ENCODE peak calls at places on chromosomes 5 and 9, in nine cellular contexts. P is A549, U is fibroblast of mammary gland, O is astrocyte of the spinal cord, N is esophagus squamous epithelium, D is GM06990, Z is choroid plexus epithelial cell, M is brain microvascular endothelial cell, X is mesothelial cell of epicardium. K is an unnamed sample.

GRCh38 chr5:88244686-88245085 is 24.0 kb downstream of the TMEM161B start:
- DNase-seq in D (no peak), N (no peak), M (peak), P (no peak), O (peak), Z (peak), X (no peak), U (no peak), K (no peak)

GRCh38 chr5:50740832-50741231 is 74.4 kb downstream of the PARP8 start:
- DNase-seq in D (no peak), N (no peak), U (no peak), X (no peak), P (no peak), O (no peak), Z (no peak), M (no peak), K (no peak)

GRCh38 chr5:106956187-106956586 is 714.5 kb downstream of the EFNA5 start:
- DNase-seq in Z (no peak), P (no peak), U (no peak), M (no peak), O (no peak), D (no peak), N (no peak), X (no peak), K (no peak)

GRCh38 chr5:156918311-156918845 is 44.6 kb downstream of the TIMD4 start:
- DNase-seq in U (no peak), X (no peak), N (no peak), O (no peak), P (no peak), M (no peak), Z (no peak), D (no peak), K (no peak)

GRCh38 chr9:85425153-85425611 is 316.6 kb downstream of the AGTPBP1 start:
- DNase-seq in M (peak), P (peak), U (peak), N (no peak), O (peak), D (peak), Z (peak), X (peak), K (peak)

GRCh38 chr5:135826994-135827671 is 7.3 kb upstream of the SLC25A48 start:
- DNase-seq in U (no peak), M (no peak), Z (no peak), P (no peak), N (no peak), D (no peak), X (no peak), O (no peak), K (no peak)

GRCh38 chr5:15993334-15993733 is 186.3 kb downstream of the MARCHF11 start:
- DNase-seq in X (no peak), N (no peak), P (no peak), O (peak), Z (peak), M (no peak), U (peak), D (no peak), K (peak)

GRCh38 chr9:88789785-88790184 is 201.5 kb upstream of the S1PR3 start:
- DNase-seq in M (no peak), X (no peak), O (peak), N (no peak), U (peak), D (no peak), Z (peak), P (no peak), K (no peak)

GRCh38 chr5:1667648-1668140 is 131.9 kb downstream of the MRPL36 start:
- DNase-seq in Z (no peak), O (no peak), U (no peak), M (no peak), D (no peak), N (no peak), X (no peak), P (no peak), K (no peak)
- TF ChIP-seq CTCF in Z (no peak), O (no peak), U (no peak), M (no peak), D (no peak), N (no peak), X (no peak), P (no peak), K (no peak)

DNA sequence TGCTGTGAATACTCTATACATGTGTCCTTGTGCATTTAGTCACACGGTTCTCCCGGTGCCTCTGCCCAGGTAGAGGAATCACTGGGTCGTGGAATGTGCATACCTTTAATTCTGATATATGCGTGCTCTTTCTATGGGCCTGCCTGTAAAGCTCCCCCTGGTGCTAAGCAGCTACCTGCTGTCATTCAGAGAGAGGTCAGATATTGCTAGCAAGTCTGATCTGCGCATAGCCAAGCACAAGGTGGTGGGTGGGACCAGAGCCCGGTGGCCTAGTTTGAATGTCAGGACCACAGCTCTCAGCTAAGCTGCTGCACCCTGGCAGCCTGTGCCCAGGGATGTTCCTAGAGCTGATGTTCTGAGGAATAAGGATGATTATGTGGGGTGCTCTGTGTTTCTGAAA is 33.4 kb downstream of the TJP2 start:
- DNase-seq in N (no peak), M (no peak), X (no peak), Z (no peak), P (no peak), U (no peak), D (no peak), O (no peak), K (no peak)
- TF ChIP-seq CTCF in N (no peak), M (peak), X (no peak), Z (peak), P (no peak), U (no peak), D (peak), O (peak), K (no peak)

DNA sequence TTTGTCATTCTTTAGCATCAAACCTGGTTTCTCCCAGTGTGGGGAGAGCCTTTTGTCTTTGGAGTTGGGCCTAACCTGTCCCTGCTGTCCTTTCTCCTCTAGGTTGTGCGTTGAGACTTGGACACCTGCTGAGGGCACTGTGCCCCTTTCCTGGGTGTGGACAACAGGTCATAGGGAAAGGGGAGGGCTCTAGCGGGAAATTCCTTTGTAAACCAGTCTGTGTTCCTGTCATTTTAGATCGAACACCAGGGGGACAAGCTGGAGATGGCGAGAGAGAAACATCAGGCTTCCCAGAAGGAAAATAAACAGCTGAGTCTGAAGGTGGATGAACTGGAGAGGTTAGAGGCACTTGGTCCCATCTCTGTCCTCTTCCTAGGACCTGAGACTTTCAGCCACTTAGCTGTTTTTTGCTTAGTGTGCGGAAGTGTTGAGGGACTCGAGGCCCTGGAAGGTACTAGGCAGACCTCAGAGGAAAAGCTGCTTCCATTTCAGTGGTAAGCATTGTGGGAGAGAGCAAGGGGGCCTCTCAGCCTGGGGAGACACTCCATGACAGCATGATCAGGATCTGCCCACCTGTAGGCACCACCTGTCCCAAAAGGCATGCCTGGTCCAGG is 8.6 kb upstream of the GLE1 start:
- DNase-seq in U (peak), P (no peak), D (no peak), Z (no peak), O (no peak), M (no peak), N (no peak), X (no peak), K (no peak)
- TF ChIP-seq CTCF in U (no peak), P (no peak), D (no peak), Z (no peak), O (no peak), M (no peak), N (no peak), X (no peak), K (no peak)

DNA sequence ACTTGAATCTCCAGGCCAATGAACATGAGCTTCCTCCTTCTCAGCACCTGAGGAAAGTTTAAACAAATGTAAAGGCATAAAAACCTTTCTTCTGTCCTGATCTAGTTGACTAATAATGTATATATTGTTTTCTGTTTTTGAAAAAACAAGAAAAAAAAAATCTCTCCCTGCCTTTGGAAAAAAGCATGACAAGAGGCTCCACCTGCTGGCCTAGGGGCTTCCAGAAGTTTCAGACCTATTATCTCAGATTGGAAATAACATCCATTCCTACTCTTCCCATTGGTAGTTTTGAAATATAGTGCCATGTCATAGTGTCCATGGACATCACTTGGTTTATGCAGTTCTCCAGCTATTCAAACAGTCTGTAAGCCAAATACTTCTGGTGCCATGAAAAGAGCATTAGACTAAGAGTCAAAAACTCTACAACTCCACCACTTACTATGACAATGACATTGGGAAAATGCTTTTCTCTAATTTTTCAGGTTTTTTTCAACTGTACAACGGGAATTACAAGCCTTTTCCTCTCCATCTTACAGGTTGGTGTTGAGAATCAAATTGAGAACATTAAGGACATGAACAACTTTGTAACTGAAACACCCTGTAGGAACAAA is 409.6 kb upstream of the MPDZ start:
- DNase-seq in P (no peak), D (no peak), U (peak), Z (peak), N (no peak), X (no peak), O (peak), M (peak), K (peak)
- TF ChIP-seq CTCF in P (peak), D (no peak), U (peak), Z (peak), N (peak), X (no peak), O (peak), M (peak), K (peak)

GRCh38 chr9:78927099-78927940 is 630.4 kb downstream of the PSAT1 start:
- DNase-seq in P (no peak), U (no peak), N (no peak), X (no peak), M (no peak), D (no peak), O (no peak), Z (no peak), K (peak)
- TF ChIP-seq CTCF in P (no peak), U (no peak), N (no peak), X (no peak), M (no peak), D (no peak), O (no peak), Z (no peak), K (no peak)

GRCh38 chr9:95504053-95504963 is 12.5 kb downstream of the PTCH1 start:
- DNase-seq in N (no peak), U (peak), Z (peak), M (no peak), D (no peak), O (peak), X (no peak), P (peak), K (peak)
- TF ChIP-seq CTCF in N (no peak), U (no peak), Z (peak), M (peak), D (peak), O (no peak), X (no peak), P (no peak), K (no peak)

GRCh38 chr5:133317558-133317957 is 265.7 kb downstream of the HSPA4 start:
- DNase-seq in X (no peak), O (no peak), P (no peak), Z (no peak), M (no peak), N (no peak), U (no peak), D (no peak), K (no peak)

GRCh38 chr5:133319244-133319643 is 267.4 kb downstream of the HSPA4 start:
- DNase-seq in O (no peak), Z (no peak), X (no peak), P (no peak), D (no peak), M (no peak), U (no peak), N (no peak), K (no peak)

GRCh38 chr5:133319905-133320520 is 268.2 kb downstream of the HSPA4 start:
- DNase-seq in D (no peak), M (no peak), N (no peak), Z (no peak), P (peak), U (no peak), O (no peak), X (no peak), K (no peak)

GRCh38 chr5:133314086-133314485 is 262.3 kb downstream of the HSPA4 start:
- DNase-seq in O (no peak), X (no peak), Z (no peak), U (no peak), D (no peak), P (no peak), M (no peak), N (no peak), K (no peak)

DNA sequence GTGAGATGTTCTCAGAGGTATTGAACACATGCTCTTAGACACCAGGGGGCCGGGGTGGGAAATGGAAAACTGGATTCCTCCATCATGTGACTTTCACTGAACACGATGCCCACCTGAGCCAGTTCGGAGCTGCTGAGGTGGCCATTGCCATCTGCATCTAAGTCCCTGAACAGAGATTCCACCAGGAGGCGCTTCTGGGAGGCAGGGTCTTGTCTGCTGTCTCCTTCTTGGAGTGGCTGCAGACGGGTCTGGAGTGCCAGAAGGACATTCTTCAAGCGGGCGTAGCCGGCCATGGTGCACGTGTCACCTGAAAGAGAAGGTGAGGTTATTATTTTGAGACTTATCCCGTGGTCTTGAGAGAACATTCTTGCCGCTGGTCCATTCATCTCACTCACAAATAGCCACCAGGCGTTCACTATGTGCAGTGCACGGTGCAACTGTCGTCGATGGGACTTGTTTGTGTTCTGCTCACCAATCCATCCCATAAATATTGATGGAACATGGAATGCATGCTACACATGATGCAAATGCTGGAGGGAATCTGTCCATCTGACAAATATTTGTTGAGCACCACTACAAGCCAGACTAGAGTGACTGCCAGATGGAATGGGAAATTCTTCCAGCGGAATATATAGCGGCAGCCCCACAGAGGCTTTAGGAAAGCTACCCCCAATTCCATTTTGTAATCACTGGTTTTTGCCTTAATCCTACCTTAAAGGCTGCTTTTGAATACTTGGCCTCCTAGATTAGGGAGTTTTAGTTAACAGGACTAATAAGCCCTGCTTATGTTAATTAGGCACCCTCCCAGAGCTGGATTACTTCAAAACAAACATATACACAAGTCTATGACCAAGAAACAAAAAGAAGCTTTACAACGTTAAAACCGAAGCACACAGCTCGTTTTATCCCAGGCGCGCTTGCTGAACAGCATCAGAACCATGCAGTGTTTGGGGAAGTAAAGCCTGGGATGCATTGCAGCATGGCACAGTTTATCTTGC is 264.8 kb downstream of the HSPA4 start:
- DNase-seq in X (no peak), D (no peak), O (no peak), Z (peak), U (peak), M (no peak), P (peak), N (no peak), K (no peak)
- TF ChIP-seq CTCF in X (peak), D (peak), O (peak), Z (peak), U (peak), M (peak), P (peak), N (no peak), K (no peak)

DNA sequence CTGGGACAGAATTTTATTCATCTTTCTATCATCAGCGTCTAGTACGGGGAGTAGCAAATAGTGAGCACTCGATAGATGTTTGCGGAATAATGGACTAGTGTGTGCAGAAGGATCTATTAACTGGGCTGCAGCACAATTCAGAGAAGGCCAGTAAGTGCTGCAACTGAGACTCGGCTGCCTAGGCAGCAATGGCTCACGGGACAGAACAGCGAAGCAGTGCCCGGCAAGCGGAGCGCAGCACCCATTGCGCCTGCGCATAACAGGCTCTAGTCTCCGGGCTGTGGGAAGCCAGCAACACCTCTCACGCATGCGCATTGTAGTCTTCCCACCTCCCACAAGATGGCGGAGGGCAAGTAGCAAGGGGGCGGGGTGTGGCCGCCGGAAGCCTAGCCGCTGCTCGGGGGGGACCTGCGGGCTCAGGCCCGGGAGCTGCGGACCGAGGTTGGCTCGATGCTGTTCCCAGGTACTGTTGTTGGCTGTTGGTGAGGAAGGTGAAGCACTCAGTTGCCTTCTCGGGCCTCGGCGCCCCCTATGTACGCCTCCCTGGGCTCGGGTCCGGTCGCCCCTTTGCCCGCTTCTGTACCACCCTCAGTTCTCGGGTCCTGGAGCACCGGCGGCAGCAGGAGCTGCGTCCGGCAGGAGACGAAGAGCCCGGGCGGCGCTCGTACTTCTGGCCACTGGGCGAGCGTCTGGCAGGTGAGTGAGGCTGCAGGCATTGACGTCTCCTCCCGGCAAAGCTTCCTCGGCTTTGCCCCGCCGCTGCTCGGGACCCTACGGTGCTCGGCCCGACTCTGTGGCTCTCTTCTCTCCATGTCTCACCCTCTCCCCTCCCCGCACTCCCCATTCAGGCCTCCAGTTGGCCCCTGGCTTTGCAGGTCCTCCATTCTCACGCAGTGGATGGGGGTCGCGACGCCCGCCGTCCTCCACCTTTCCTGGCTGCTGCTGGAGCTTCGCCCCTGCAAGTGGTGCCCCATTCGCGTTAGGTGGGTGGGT is 30.2 kb upstream of the APC start:
- DNase-seq in Z (peak), N (peak), U (peak), O (peak), X (peak), M (peak), P (peak), D (peak), K (peak)
- TF ChIP-seq CTCF in Z (peak), N (no peak), U (no peak), O (no peak), X (no peak), M (peak), P (no peak), D (peak), K (no peak)

DNA sequence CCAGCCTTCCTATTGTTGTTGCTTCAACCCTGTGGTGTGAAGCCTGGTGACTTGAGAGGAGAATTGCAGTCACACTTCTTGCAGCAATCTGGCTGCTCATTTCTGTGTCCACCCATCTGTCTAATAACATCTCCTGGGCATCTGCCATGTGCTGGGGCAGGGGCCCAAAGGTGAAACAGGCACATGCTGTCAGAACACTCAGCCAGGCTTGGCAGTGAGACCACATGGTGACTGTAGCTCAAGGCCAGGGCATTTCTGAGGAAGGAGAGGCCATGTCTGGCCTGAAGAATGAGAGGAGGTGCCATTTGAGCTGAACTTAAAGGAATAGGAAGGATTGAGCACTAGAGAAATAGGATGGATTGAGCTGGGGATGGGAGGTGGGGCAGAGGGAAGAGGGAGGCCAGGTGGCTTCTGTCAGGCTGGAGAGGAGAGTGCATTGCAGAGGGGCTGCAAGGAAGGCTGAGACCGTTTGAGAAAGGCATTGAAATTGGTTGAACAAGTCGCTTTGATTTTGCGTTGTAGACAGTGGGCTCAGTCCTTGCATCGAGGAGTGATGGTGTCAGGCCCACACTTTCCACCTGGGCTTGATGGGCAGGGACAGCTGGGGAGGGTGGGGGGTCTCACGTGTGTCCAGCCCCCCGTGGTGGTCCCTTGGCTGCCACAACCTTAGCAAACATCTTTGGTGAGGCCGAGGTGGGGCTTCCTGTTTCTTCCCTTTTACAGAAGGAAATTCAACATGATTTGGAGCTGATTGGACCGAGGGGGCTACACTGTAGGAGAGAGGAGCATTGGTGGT is 222.4 kb downstream of the CACNA1B start:
- DNase-seq in D (no peak), X (no peak), U (no peak), N (no peak), P (no peak), M (no peak), O (no peak), Z (no peak), K (no peak)
- TF ChIP-seq CTCF in D (no peak), X (no peak), U (no peak), N (no peak), P (no peak), M (no peak), O (no peak), Z (no peak), K (no peak)

GRCh38 chr5:100623719-100624118 is 88.5 kb downstream of the FAM174A start:
- DNase-seq in Z (peak), P (no peak), N (no peak), X (no peak), M (peak), D (no peak), U (peak), O (peak), K (peak)
- TF ChIP-seq CTCF in Z (peak), P (peak), N (peak), X (no peak), M (peak), D (peak), U (peak), O (peak), K (peak)

K was measured in foreskin fibroblast.